ENCODE peak calls at places on chromosomes 5 and 9, in nine cellular contexts. G, R, F, U, X, Q, T, N and Y are unnamed samples.

GRCh38 chr5:75044406-75044805 is 8.0 kb downstream of the GCNT4 start:
- DNase-seq in G (no peak), X (no peak), Q (no peak), R (no peak), F (no peak), N (no peak), T (no peak), U (no peak), Y (no peak)

GRCh38 chr9:8567963-8568579 is 768.5 kb upstream of the DMAC1 start:
- DNase-seq in G (no peak), U (no peak), F (no peak), R (no peak), T (no peak), N (no peak), X (no peak), Q (no peak), Y (no peak)

GRCh38 chr9:127568618-127568970 is 43.5 kb upstream of the STXBP1 start:
- DNase-seq in R (no peak), N (no peak), T (no peak), F (no peak), Q (no peak), X (no peak), U (no peak), G (no peak), Y (no peak)

GRCh38 chr5:149549461-149550266 is 1.6 kb downstream of the CSNK1A1 start:
- DNase-seq in R (peak; percentile 68), F (peak; percentile 61), T (no peak), Q (peak; percentile 66), X (no peak), U (peak; percentile 70), G (peak; percentile 13), N (peak; percentile 28), Y (peak; percentile 58)

GRCh38 chr9:2015581-2016410 is 649 bp downstream of the SMARCA2 start:
- DNase-seq in F (peak; percentile 43), X (peak; percentile 24), G (peak; percentile 30), Q (peak; percentile 24), U (peak; percentile 60), N (no peak), T (peak; percentile 11), R (peak; percentile 76), Y (peak; percentile 23)

GRCh38 chr5:96995419-96995818 is 59.5 kb downstream of the LNPEP start:
- DNase-seq in R (no peak), G (no peak), X (no peak), U (no peak), N (no peak), T (no peak), Q (no peak), F (no peak), Y (no peak)

GRCh38 chr9:136095495-136096058 is 488 bp upstream of the NACC2 start:
- DNase-seq in T (no peak), N (no peak), Q (peak; percentile 31), F (no peak), R (peak; percentile 52), G (no peak), X (no peak), U (no peak), Y (no peak)

GRCh38 chr5:82512025-82512424 is 233.9 kb upstream of the RPS23 start:
- DNase-seq in F (no peak), X (no peak), R (no peak), T (no peak), Q (no peak), N (no peak), G (no peak), U (no peak), Y (no peak)

GRCh38 chr9:121529237-121529987 is 29.8 kb upstream of the GGTA1 start:
- DNase-seq in N (no peak), U (no peak), Q (peak; percentile 99), F (no peak), G (no peak), T (peak; percentile 48), X (peak; percentile 31), R (no peak), Y (peak; percentile 93)

GRCh38 chr9:123929177-123929869 is 603 bp downstream of the DENND1A start:
- DNase-seq in G (no peak), T (no peak), U (peak; percentile 43), R (no peak), X (no peak), F (no peak), N (peak; percentile 42), Q (no peak), Y (no peak)

GRCh38 chr9:130461731-130462130 is 17.0 kb downstream of the ASS1 start:
- DNase-seq in N (no peak), Q (no peak), G (no peak), T (no peak), F (no peak), R (no peak), X (no peak), U (no peak), Y (no peak)

GRCh38 chr5:79547982-79548381 is 34.0 kb upstream of the HOMER1 start:
- DNase-seq in X (no peak), T (no peak), U (no peak), G (no peak), R (no peak), N (no peak), Q (no peak), F (peak; percentile 30), Y (no peak)

GRCh38 chr9:132239999-132240859 is 78.4 kb downstream of the NTNG2 start:
- DNase-seq in Q (no peak), N (no peak), F (no peak), G (no peak), U (no peak), X (no peak), R (peak; percentile 72), T (no peak), Y (no peak)

GRCh38 chr9:14719231-14719923 is 3.2 kb downstream of the CER1 start:
- DNase-seq in R (no peak), Q (no peak), U (no peak), T (no peak), X (no peak), F (no peak), G (no peak), N (no peak), Y (no peak)

GRCh38 chr9:32728181-32728580 is 55.2 kb upstream of the TMEM215 start:
- DNase-seq in T (no peak), U (no peak), X (no peak), G (no peak), N (no peak), Q (no peak), F (no peak), R (no peak), Y (no peak)

GRCh38 chr9:84323777-84324317 is 16.7 kb downstream of the SLC28A3 start:
- DNase-seq in F (no peak), U (no peak), X (no peak), T (no peak), Q (no peak), N (no peak), G (no peak), R (no peak), Y (no peak)

GRCh38 chr9:133642708-133643361 is 6.7 kb downstream of the DBH start:
- DNase-seq in T (no peak), R (no peak), N (no peak), Q (no peak), G (no peak), F (no peak), X (no peak), U (no peak), Y (no peak)

GRCh38 chr9:129624947-129625346 is 1.0 kb upstream of the NTMT1 start:
- DNase-seq in G (no peak), Q (peak; percentile 32), F (no peak), X (no peak), R (no peak), U (peak; percentile 84), T (no peak), N (no peak), Y (no peak)

GRCh38 chr9:129240581-129241211 is 62.6 kb upstream of the IER5L start:
- DNase-seq in X (no peak), Q (no peak), G (no peak), F (no peak), T (no peak), U (no peak), N (no peak), R (no peak), Y (no peak)

GRCh38 chr5:135073771-135074345 is 39.8 kb upstream of the PITX1 start:
- DNase-seq in T (no peak), X (no peak), G (no peak), N (no peak), R (no peak), U (no peak), F (no peak), Q (peak; percentile 39), Y (peak; percentile 8)

GRCh38 chr5:111680737-111681413 is 76.1 kb downstream of the NREP start:
- DNase-seq in G (no peak), U (no peak), Q (peak; percentile 97), F (peak; percentile 78), R (no peak), T (peak; percentile 73), X (peak; percentile 83), N (no peak), Y (peak; percentile 92)

GRCh38 chr5:124252094-124252750 is 494.2 kb downstream of the ZNF608 start:
- DNase-seq in U (no peak), R (peak; percentile 30), X (peak; percentile 32), Q (no peak), N (no peak), T (peak; percentile 11), G (no peak), F (no peak), Y (no peak)

GRCh38 chr9:87109182-87109581 is 161.9 kb upstream of the GAS1 start:
- DNase-seq in R (no peak), G (no peak), U (no peak), T (no peak), F (no peak), Q (peak; percentile 36), X (no peak), N (no peak), Y (peak; percentile 9)

GRCh38 chr9:77883846-77884771 is 147.5 kb downstream of the GNAQ start:
- DNase-seq in U (no peak), N (no peak), X (no peak), R (no peak), T (peak; percentile 39), Q (peak; percentile 36), F (no peak), G (no peak), Y (peak; percentile 25)

GRCh38 chr5:107772418-107773310 is 101.9 kb upstream of the EFNA5 start:
- DNase-seq in R (peak; percentile 20), Q (no peak), X (no peak), N (no peak), T (no peak), U (no peak), F (no peak), G (no peak), Y (no peak)

GRCh38 chr9:131012023-131012334 is 3.0 kb downstream of the LAMC3 start:
- DNase-seq in Q (no peak), R (peak; percentile 16), G (no peak), X (no peak), U (no peak), T (no peak), F (no peak), N (no peak), Y (no peak)

GRCh38 chr9:133540336-133541025 is 6.0 kb downstream of the ADAMTSL2 start:
- DNase-seq in Q (no peak), G (no peak), X (no peak), F (no peak), R (no peak), N (no peak), T (no peak), U (no peak), Y (no peak)

GRCh38 chr9:123359546-123359945 is 3.5 kb downstream of the CRB2 start:
- DNase-seq in N (no peak), X (no peak), U (no peak), Q (no peak), G (no peak), R (no peak), F (no peak), T (no peak), Y (no peak)

GRCh38 chr9:89794918-89795317 is 190.1 kb downstream of the GADD45G start:
- DNase-seq in N (no peak), T (no peak), F (no peak), X (no peak), U (no peak), R (no peak), G (no peak), Q (no peak), Y (no peak)

GRCh38 chr5:35069188-35069587 is 21.4 kb upstream of the AGXT2 start:
- DNase-seq in U (no peak), X (no peak), G (no peak), N (no peak), Q (no peak), R (no peak), T (no peak), F (no peak), Y (no peak)